ENCODE peak calls at places on chromosomes 13 and 19, in four cellular contexts. A, V, N and G are unnamed samples.

GRCh38 chr13:75149781-75150180 is 332.2 kb downstream of the TBC1D4 start:
- DNase-seq in A (no peak), V (no peak), N (no peak), G (no peak)

GRCh38 chr19:10968527-10969081 is 7.8 kb downstream of the SMARCA4 start:
- DNase-seq in A (no peak), V (no peak), N (no peak), G (no peak)

GRCh38 chr19:14147797-14148605 is 11.6 kb upstream of the ASF1B start:
- DNase-seq in A (peak), V (peak), N (peak), G (peak)

GRCh38 chr19:35755550-35756371 is 1.1 kb downstream of the HSPB6 start:
- DNase-seq in A (no peak), V (no peak), N (peak), G (no peak)

GRCh38 chr19:2694196-2694595 is 8.3 kb downstream of the GNG7 start:
- DNase-seq in A (no peak), V (no peak), N (no peak), G (no peak)

GRCh38 chr13:40445557-40445990 is 220.9 kb downstream of the FOXO1 start:
- DNase-seq in A (no peak), V (no peak), N (peak), G (peak)

GRCh38 chr13:33279898-33280549 is 5.5 kb downstream of the STARD13 start:
- DNase-seq in A (no peak), V (no peak), N (no peak), G (peak)

GRCh38 chr19:7292950-7293794 is 1.0 kb downstream of the INSR start:
- DNase-seq in A (no peak), V (no peak), N (peak), G (no peak)

GRCh38 chr13:106373989-106374572 is 161.4 kb downstream of the EFNB2 start:
- DNase-seq in A (no peak), V (no peak), N (no peak), G (peak)

GRCh38 chr13:99356216-99357089 is 49.3 kb upstream of the GPR183 start:
- DNase-seq in A (no peak), V (no peak), N (no peak), G (peak)

GRCh38 chr19:8445488-8446001 is 770 bp downstream of the HNRNPM start:
- DNase-seq in A (peak), V (no peak), N (peak), G (peak)

GRCh38 chr13:86108334-86108733 is 309.1 kb upstream of the SLITRK6 start:
- DNase-seq in A (no peak), V (no peak), N (no peak), G (no peak)

GRCh38 chr19:1232652-1233360 is 5.0 kb downstream of the CBARP start:
- DNase-seq in A (no peak), V (no peak), N (no peak), G (peak)

GRCh38 chr13:112759053-112759452 is 69.2 kb downstream of the ATP11A start:
- DNase-seq in A (no peak), V (no peak), N (no peak), G (no peak)

GRCh38 chr19:54364775-54365257 is at the start of gene LAIR1:
- DNase-seq in A (no peak), V (no peak), N (no peak), G (no peak)

GRCh38 chr13:110683203-110683883 is 22.6 kb downstream of the CARS2 start:
- DNase-seq in A (no peak), V (peak), N (peak), G (peak)

GRCh38 chr13:35714096-35714495 is 237.6 kb upstream of the MAB21L1 start:
- DNase-seq in A (no peak), V (no peak), N (no peak), G (no peak)
- H3K4me2 ChIP-seq in A (no peak), V (no peak), N (no peak), G (no peak)

GRCh38 chr13:25864936-25865335 is 186.9 kb downstream of the SHISA2 start:
- DNase-seq in A (no peak), V (no peak), N (no peak), G (no peak)

GRCh38 chr13:25862156-25862555 is 189.7 kb downstream of the SHISA2 start:
- DNase-seq in A (no peak), V (no peak), N (no peak), G (no peak)

GRCh38 chr13:25864116-25864515 is 187.7 kb downstream of the SHISA2 start:
- DNase-seq in A (no peak), V (no peak), N (no peak), G (no peak)

GRCh38 chr13:25868483-25868882 is 183.3 kb downstream of the SHISA2 start:
- DNase-seq in A (no peak), V (no peak), N (no peak), G (no peak)

GRCh38 chr13:25865391-25865790 is 186.4 kb downstream of the SHISA2 start:
- DNase-seq in A (no peak), V (no peak), N (no peak), G (no peak)
- TF ChIP-seq POLR2AphosphoS5 in A (no peak), V (no peak), N (no peak), G (no peak)

DNA sequence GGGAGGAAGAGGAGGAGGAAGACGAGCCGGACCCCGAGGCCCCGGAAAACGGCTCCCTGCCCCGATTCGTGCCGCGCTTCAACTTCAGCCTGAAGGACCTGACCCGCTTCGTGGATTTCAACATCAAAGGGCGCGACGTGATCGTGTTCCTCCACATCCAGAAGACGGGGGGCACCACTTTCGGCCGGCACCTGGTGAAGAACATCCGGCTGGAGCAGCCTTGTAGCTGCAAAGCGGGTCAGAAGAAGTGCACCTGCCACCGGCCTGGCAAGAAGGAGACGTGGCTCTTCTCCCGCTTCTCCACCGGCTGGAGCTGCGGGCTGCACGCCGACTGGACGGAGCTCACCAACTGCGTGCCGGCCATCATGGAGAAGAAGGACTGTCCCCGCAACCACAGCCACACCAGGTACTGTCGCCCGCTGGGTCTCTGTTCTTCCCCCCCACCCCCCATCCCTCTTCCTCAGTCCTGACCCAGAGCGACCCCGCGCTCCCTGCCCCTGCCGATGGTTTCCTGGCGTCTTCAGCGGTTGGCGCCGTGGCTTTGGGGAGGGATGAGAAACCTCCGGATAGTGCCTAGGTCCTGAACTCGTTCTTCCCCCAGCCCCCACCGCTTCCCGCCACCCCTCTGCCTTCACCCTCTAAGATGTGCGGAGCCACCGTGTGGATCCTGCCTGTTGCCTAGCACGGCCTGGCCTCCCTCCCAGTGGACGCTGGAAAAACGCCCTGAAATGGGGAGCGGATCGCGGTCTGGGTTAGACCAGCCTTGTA is 1.4 kb downstream of the HS6ST3 start:
- DNase-seq in A (no peak), V (no peak), N (peak), G (peak)
- TF ChIP-seq EZH2 in A (no peak), V (no peak), N (peak), G (peak)

GRCh38 chr13:48040059-48040458 is 2.5 kb downstream of the NUDT15 start:
- DNase-seq in A (no peak), V (no peak), N (no peak), G (no peak)

GRCh38 chr13:48043789-48044503 is 6.4 kb downstream of the NUDT15 start:
- DNase-seq in A (no peak), V (no peak), N (no peak), G (peak)

GRCh38 chr13:48037346-48038173 is at the start of gene NUDT15:
- DNase-seq in A (peak), V (peak), N (peak), G (peak)

GRCh38 chr13:48042889-48043288 is 5.4 kb downstream of the NUDT15 start:
- DNase-seq in A (no peak), V (no peak), N (no peak), G (no peak)

DNA sequence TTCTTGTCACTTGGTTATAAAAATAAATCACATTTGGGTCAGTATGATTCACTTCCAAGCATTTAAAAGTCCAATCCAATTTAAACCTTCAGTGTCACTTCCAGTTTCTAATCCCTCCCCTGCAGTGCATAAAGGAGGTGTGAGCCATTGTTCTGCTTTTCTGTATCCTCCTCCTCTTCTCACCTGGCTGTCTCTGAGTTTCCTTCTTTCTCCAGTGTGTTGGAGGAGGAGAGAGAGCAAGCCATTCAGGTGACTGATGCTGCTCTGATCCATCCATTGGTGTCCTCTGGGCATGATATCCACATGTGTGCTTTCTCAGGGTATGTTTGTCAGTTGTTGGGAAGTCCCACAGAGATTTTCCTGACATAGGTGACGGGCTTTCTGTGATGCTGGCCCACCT is 1.2 kb downstream of the NUDT15 start:
- DNase-seq in A (no peak), V (no peak), N (peak), G (no peak)
- H3K4me2 ChIP-seq in A (peak), V (peak), N (peak), G (peak)

DNA sequence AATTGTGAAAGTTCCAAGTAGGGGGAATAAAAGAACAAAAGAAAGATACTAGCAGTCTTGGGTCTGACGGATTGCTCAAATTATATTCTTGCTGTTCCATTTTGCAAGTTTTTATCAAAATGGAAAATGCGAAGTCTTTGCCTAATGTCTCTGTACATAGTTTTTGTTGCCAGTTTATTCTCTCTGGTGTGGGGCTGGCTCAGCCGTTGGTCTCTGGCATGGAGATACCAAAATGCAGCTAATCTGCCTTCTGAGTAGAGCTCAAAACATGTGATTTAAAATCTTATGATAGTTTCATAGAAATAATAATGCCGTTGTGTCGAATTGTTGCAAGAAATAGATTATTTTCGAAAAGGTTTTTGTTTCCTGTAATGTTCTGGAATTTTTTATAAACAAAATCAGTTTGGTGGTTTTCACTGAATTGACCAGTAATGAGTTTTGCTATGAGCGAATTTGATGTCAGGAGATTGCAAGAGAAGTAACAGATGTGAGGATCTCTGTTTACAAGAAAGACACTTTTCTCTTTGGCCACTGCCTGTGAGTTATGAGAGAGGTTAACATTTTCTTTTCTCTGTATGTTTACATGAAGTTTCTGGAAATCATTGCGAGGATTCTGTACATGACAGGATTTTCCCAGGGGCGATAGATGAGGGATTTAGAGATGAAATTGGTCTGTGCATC is 147.0 kb downstream of the DCT start:
- DNase-seq in A (no peak), V (no peak), N (no peak), G (no peak)
- TF ChIP-seq POLR2AphosphoS5 in A (no peak), V (no peak), N (no peak), G (no peak)